ENCODE peak calls at places on chromosomes 11 and 22, in six cellular contexts. Z, V, A, D, J and T are unnamed samples.

GRCh38 chr22:20751185-20751851 is 22.6 kb upstream of the SERPIND1 start:
- DNase-seq in Z (no peak), V (no peak), A (peak), D (no peak), J (no peak), T (no peak)

GRCh38 chr11:57377098-57377497 is 3.9 kb downstream of the PRG3 start:
- DNase-seq in Z (no peak), V (no peak), A (no peak), D (no peak), J (no peak), T (no peak)

GRCh38 chr22:27063381-27063780 is 406.0 kb downstream of the MIAT start:
- DNase-seq in Z (no peak), V (no peak), A (peak), D (no peak), J (no peak), T (no peak)

GRCh38 chr11:111414267-111414931 is 35.3 kb upstream of the POU2AF1 start:
- DNase-seq in Z (no peak), V (no peak), A (no peak), D (no peak), J (peak), T (peak)

GRCh38 chr11:61161190-61162091 is at the start of gene VPS37C:
- DNase-seq in Z (peak), V (peak), A (peak), D (peak), J (peak), T (peak)

GRCh38 chr11:47099213-47099917 is 77.3 kb downstream of the ARFGAP2 start:
- DNase-seq in Z (no peak), V (no peak), A (no peak), D (no peak), J (no peak), T (peak)

GRCh38 chr22:16960884-16961249 is 47.2 kb downstream of the GAB4 start:
- DNase-seq in Z (no peak), V (no peak), A (no peak), D (no peak), J (no peak), T (no peak)

GRCh38 chr11:18802381-18803257 is 11.0 kb upstream of the PTPN5 start:
- DNase-seq in Z (no peak), V (no peak), A (peak), D (no peak), J (peak), T (peak)

GRCh38 chr11:2532704-2533641 is 88.2 kb downstream of the KCNQ1 start:
- DNase-seq in Z (peak), V (peak), A (peak), D (peak), J (peak), T (peak)

GRCh38 chr11:119306373-119306890 is 10.5 kb downstream of the MCAM start:
- DNase-seq in Z (no peak), V (no peak), A (peak), D (no peak), J (no peak), T (peak)

GRCh38 chr11:100640071-100640470 is 47.0 kb upstream of the ARHGAP42 start:
- DNase-seq in Z (no peak), V (no peak), A (no peak), D (no peak), J (no peak), T (no peak)

GRCh38 chr22:29509298-29509697 is 29.3 kb downstream of the NEFH start:
- DNase-seq in Z (no peak), V (no peak), A (no peak), D (no peak), J (no peak), T (no peak)

GRCh38 chr11:99739464-99740089 is 718.8 kb downstream of the CNTN5 start:
- DNase-seq in Z (no peak), V (no peak), A (peak), D (no peak), J (peak), T (peak)

GRCh38 chr11:95228081-95228859 is 2.7 kb downstream of the SESN3 start:
- DNase-seq in Z (no peak), V (no peak), A (peak), D (no peak), J (no peak), T (no peak)

GRCh38 chr11:126655807-126656128 is 300.3 kb downstream of the ST3GAL4 start:
- DNase-seq in Z (no peak), V (no peak), A (peak), D (no peak), J (no peak), T (no peak)

GRCh38 chr11:1746516-1746931 is 3.9 kb downstream of the IFITM10 start:
- DNase-seq in Z (no peak), V (no peak), A (no peak), D (no peak), J (no peak), T (no peak)

DNA sequence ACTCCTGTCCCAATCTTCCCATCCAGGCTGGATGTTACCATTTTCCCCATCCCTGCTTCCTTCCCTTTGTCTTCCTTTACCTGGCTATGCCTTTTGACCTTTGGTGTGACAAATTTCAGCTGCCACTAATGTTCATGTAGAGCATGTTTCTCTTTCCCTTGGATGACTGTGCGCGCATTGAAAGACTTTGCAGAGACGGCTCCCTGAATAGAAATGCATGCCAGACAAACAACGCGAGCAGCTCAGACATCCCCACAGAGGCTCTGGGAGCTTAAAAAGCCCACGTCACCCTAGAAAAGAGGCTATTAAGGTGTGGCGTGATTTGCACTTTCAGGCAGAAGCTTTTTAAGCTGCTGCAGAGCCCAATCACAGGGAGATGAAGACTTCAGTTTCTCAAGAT is 202.0 kb downstream of the NTM start:
- DNase-seq in Z (no peak), V (no peak), A (no peak), D (no peak), J (no peak), T (no peak)
- TF ChIP-seq CTCF in Z (no peak), V (no peak), A (no peak), D (no peak), J (no peak), T (no peak)

DNA sequence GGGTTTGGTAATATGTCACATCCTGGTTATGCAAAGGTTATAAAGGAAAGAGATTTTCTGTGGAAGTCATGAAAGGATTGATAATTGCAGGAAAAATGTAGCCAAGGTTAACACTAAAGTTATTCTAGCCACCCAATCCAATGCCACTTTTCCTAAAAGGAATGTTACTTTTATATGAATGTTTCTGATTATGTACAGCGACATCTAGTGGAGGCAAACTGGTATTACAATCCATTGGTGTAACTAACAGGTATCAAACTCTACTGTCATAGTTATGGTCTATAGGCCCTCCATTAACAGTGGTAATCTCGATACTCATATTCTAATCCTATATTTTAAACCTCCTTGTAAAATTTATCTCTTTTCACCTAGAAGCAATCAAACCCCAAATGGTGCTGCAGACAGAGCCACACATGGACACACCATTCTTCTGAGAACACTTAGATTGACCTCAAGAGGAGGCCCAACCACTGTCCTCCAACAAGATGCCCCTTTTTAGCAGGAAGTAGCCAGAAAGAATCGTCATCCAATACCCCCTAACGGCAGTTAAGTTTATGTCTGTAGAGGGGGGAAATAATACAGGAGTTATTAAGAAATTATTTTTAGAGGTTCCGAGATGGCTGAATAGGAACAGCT is 74.9 kb upstream of the RAG2 start:
- DNase-seq in Z (no peak), V (no peak), A (peak), D (no peak), J (peak), T (peak)
- TF ChIP-seq CTCF in Z (peak), V (peak), A (peak), D (peak), J (peak), T (peak)

GRCh38 chr11:110249066-110249465 is 47.3 kb downstream of the RDX start:
- DNase-seq in Z (no peak), V (no peak), A (peak), D (no peak), J (no peak), T (no peak)
- TF ChIP-seq CTCF in Z (peak), V (peak), A (peak), D (peak), J (no peak), T (peak)

GRCh38 chr22:31613904-31614296 is 48.1 kb downstream of the PISD start:
- DNase-seq in Z (no peak), V (no peak), A (no peak), D (no peak), J (no peak), T (no peak)
- TF ChIP-seq CTCF in Z (no peak), V (no peak), A (no peak), D (no peak), J (no peak), T (no peak)

GRCh38 chr11:106152013-106152412 is 74.6 kb downstream of the AASDHPPT start:
- DNase-seq in Z (no peak), V (no peak), A (peak), D (no peak), J (no peak), T (no peak)
- TF ChIP-seq CTCF in Z (no peak), V (peak), A (peak), D (peak), J (peak), T (peak)